ENCODE peak calls at places on chromosomes 1 and 21, in four cellular contexts. One of them, this sample, is unnamed.

GRCh38 chr1:17538010-17538409 is 1.5 kb upstream of the ARHGEF10L start:
- DNase-seq in GM12878: no peak
- DNase-seq in K562: no peak
- DNase-seq in H1: no peak
- DNase-seq in this sample: peak; percentile 70

GRCh38 chr1:33030575-33030974 is 6.1 kb downstream of the AK2 start:
- DNase-seq in GM12878: no peak
- DNase-seq in K562: no peak
- DNase-seq in H1: no peak
- DNase-seq in this sample: no peak

GRCh38 chr1:226637147-226637935 is 88.8 kb downstream of the STUM start:
- DNase-seq in GM12878: no peak
- DNase-seq in K562: peak; percentile 75
- DNase-seq in H1: no peak
- DNase-seq in this sample: peak; percentile 38

GRCh38 chr1:167538657-167539056 is 14.9 kb downstream of the CREG1 start:
- DNase-seq in GM12878: no peak
- DNase-seq in K562: no peak
- DNase-seq in H1: no peak
- DNase-seq in this sample: no peak

GRCh38 chr1:53899206-53899628 is 5.2 kb downstream of the DIO1 start:
- DNase-seq in GM12878: no peak
- DNase-seq in K562: no peak
- DNase-seq in H1: no peak
- DNase-seq in this sample: peak; percentile 79

GRCh38 chr1:17293681-17294415 is 14.1 kb upstream of the PADI4 start:
- DNase-seq in GM12878: no peak
- DNase-seq in K562: no peak
- DNase-seq in H1: no peak
- DNase-seq in this sample: no peak

GRCh38 chr1:51331206-51332100 is 1.1 kb upstream of the TTC39A start:
- DNase-seq in GM12878: peak; percentile 13
- DNase-seq in K562: peak; percentile 93
- DNase-seq in H1: no peak
- DNase-seq in this sample: peak; percentile 62

GRCh38 chr1:30575066-30575465 is 148.3 kb downstream of the MATN1 start:
- DNase-seq in GM12878: no peak
- DNase-seq in K562: no peak
- DNase-seq in H1: no peak
- DNase-seq in this sample: no peak

DNA sequence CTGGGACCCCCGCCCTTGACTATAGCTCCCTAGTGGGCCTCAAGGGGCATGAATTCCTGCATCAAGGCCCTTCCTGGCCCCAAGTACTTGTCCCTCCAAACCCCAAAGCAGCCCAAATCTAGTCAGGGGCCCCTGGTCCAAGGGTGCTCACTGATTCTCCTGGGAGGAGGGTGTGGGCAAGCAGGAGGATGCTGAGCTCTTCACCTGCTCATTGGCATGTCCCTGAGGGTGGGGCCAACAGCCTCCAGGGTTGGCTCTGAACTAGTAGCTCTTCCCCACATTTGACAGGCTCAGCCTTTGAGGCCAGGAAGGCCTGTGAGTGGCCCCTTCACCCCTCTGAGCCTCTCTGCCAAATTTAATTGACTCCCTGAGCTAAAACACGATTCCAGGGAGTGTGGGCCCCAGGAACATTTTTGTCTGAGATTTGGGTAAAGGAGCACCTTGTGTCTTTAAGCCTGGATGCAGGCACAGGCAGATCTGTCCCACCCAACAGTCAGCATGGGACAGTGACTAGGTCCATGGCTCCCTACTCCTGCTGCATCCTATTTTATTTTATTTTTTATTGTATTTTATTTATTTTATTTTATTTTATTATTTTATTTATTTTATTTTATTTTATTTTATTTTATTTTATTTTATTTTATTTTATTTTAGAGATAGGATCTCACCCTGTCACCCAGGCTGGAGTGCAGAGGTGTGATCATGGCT is 11.0 kb upstream of the WNT9A start:
- DNase-seq in GM12878: no peak
- DNase-seq in K562: no peak
- DNase-seq in H1: no peak
- DNase-seq in this sample: no peak
- TF ChIP-seq EP300 in GM12878: no peak
- TF ChIP-seq EP300 in K562: no peak
- TF ChIP-seq EP300 in H1: no peak
- TF ChIP-seq EP300 in this sample: no peak

GRCh38 chr1:8116892-8117262 is 90.8 kb upstream of the ERRFI1 start:
- DNase-seq in GM12878: no peak
- DNase-seq in K562: no peak
- DNase-seq in H1: no peak
- DNase-seq in this sample: peak; percentile 93
- TF ChIP-seq POLR2AphosphoS5 in GM12878: no peak
- TF ChIP-seq POLR2AphosphoS5 in K562: no peak
- TF ChIP-seq POLR2AphosphoS5 in H1: no peak
- TF ChIP-seq POLR2AphosphoS5 in this sample: peak; percentile 42

DNA sequence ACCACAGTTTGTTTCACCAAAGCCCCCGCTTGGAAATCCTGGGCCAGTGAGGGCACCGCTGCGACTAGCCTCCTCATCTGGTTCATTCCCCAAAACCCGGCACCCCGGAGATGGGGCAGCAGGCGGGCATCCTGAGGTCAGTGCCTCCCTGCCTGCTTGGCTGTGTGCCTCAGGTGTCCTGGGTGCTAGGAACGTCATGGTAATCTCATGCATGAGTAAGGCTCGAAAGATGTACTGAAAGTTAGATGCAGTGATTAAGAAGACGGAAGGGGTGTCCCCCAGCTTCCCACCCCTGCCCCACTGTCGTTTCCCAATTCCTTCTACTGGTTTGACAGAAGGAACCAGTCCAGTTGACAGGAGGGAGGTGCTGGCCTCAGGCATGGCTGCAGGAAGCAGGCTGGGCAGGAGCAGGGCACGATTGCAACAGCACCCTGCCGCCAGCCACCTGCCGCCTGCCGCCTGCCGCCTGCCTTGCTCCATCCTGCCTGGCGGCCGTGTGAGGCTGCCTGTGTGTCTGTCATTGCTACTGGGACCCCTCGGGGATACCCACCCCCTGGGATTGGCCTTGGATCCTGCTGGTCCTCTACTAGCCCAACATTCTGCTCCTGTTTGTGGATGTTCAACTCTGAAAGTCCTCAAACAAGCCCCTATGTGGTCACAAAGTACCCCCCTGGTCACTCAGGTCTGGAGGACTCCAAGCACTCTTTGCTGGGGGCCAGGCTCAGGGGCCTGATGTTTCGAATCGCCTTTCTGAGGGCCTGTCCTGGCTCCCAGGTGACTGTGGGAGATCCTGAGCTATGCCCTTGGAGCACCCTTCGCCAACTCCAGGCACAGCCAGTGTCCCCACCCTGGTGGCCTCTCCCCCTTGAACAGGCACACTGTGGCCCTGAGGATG is 73.0 kb upstream of the IFFO2 start:
- DNase-seq in GM12878: no peak
- DNase-seq in K562: no peak
- DNase-seq in H1: no peak
- DNase-seq in this sample: no peak
- TF ChIP-seq EZH2 in GM12878: no peak
- TF ChIP-seq EZH2 in K562: no peak
- TF ChIP-seq EZH2 in H1: no peak
- TF ChIP-seq EZH2 in this sample: no peak

DNA sequence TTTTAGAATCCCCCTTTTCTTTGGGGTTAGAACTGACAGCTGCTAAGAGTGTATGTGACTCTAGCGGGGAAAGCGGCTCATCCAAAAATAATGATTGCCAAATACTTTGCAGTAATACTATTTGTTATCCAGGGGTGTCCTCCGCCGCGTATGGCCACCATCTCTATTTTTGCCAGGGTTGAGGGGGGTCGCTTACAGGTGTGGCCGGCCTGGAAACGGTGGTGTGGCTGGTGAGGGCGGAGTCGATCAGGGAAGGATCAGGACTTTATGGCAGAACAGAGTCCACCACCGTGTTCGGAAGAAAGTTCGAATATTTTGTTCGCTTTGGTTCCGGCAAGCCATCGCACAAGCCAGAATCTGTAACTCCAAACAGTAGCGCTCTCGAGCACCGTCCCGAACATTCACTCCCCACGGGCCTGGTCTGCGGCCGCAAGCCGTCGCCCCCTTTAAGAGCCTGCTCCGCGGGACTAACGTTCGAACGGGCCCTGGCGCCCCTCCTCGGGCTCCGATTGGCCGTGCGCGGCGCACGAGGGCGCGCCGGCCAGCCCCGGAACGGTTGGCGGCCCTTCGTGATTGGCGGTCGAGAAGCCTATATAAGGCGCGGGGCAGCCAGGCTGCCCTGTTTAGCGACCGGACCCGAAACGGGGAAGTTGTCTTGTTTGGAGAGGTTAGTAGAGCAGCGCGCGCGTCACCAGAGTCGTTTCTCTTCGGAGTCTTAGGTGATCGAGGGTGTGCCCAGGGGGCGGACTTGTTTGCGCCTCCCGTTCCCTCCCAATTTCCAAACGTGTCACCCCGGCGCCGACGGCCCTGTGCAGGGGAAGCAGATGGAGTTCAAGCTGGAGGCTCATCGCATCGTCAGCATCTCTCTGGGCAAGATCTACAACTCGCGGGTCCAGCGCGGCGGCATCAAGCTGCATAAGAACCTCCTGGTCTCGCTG is at the start of gene IER5:
- DNase-seq in GM12878: peak; percentile 83
- DNase-seq in K562: peak; percentile 98
- DNase-seq in H1: peak; percentile 97
- DNase-seq in this sample: peak; percentile 89
- TF ChIP-seq EP300 in GM12878: no peak
- TF ChIP-seq EP300 in K562: peak; percentile 67
- TF ChIP-seq EP300 in H1: no peak
- TF ChIP-seq EP300 in this sample: no peak

GRCh38 chr1:15154480-15155036 is 1.0 kb downstream of the TMEM51 start:
- DNase-seq in GM12878: no peak
- DNase-seq in K562: peak; percentile 63
- DNase-seq in H1: peak; percentile 68
- DNase-seq in this sample: no peak
- TF ChIP-seq POLR2AphosphoS5 in GM12878: no peak
- TF ChIP-seq POLR2AphosphoS5 in K562: no peak
- TF ChIP-seq POLR2AphosphoS5 in H1: no peak
- TF ChIP-seq POLR2AphosphoS5 in this sample: no peak

GRCh38 chr1:63322944-63323865 is 838 bp downstream of the FOXD3 start:
- DNase-seq in GM12878: no peak
- DNase-seq in K562: peak; percentile 26
- DNase-seq in H1: peak; percentile 82
- DNase-seq in this sample: no peak
- TF ChIP-seq EZH2 in GM12878: peak; percentile 77
- TF ChIP-seq EZH2 in K562: no peak
- TF ChIP-seq EZH2 in H1: peak; percentile 30
- TF ChIP-seq EZH2 in this sample: no peak

GRCh38 chr21:37636152-37636860 is 269.7 kb downstream of the DYRK1A start:
- DNase-seq in GM12878: no peak
- DNase-seq in K562: no peak
- DNase-seq in H1: no peak
- DNase-seq in this sample: no peak
- TF ChIP-seq EP300 in GM12878: no peak
- TF ChIP-seq EP300 in K562: no peak
- TF ChIP-seq EP300 in H1: no peak
- TF ChIP-seq EP300 in this sample: no peak

GRCh38 chr1:1093610-1093943 is 19.5 kb upstream of the RNF223 start:
- DNase-seq in GM12878: no peak
- DNase-seq in K562: no peak
- DNase-seq in H1: no peak
- DNase-seq in this sample: no peak
- TF ChIP-seq POLR2AphosphoS5 in GM12878: no peak
- TF ChIP-seq POLR2AphosphoS5 in K562: no peak
- TF ChIP-seq POLR2AphosphoS5 in H1: no peak
- TF ChIP-seq POLR2AphosphoS5 in this sample: no peak